ENCODE peak calls at places on chromosomes 13 and 19, in ten cellular contexts. U is GM20000, D is mesothelial cell of epicardium, K is colonic mucosa, Y is HepG2, T is adrenal gland, E is IMR-90, R is cardiac fibroblast, B is body of pancreas, A is thoracic aorta. F is an unnamed sample.

GRCh38 chr13:33372251-33372919 is 86.8 kb upstream of the STARD13 start:
- DNase-seq in R (peak), A (no peak), B (no peak), U (no peak), K (no peak), Y (no peak), T (no peak), D (no peak), E (peak), F (no peak)

GRCh38 chr13:40211586-40211968 is 454.9 kb downstream of the FOXO1 start:
- DNase-seq in E (no peak), R (no peak), A (no peak), U (no peak), Y (no peak), D (no peak), T (no peak), B (no peak), K (no peak), F (no peak)

GRCh38 chr13:107956889-107957288 is 258.4 kb downstream of the LIG4 start:
- DNase-seq in R (no peak), K (no peak), A (no peak), Y (no peak), D (no peak), B (no peak), T (no peak), U (no peak), E (no peak), F (no peak)

GRCh38 chr13:83881917-83882625 is at the start of gene SLITRK1:
- DNase-seq in Y (no peak), T (peak), R (peak), D (peak), U (peak), E (peak), K (no peak), A (no peak), B (peak), F (peak)

GRCh38 chr13:97284558-97284957 is 62.4 kb downstream of the MBNL2 start:
- DNase-seq in K (no peak), U (no peak), A (no peak), R (peak), E (peak), T (no peak), Y (no peak), D (no peak), B (no peak), F (no peak)

GRCh38 chr13:76725211-76725610 is 161.0 kb downstream of the KCTD12 start:
- DNase-seq in E (peak), D (no peak), K (no peak), B (no peak), Y (no peak), U (no peak), A (no peak), T (no peak), R (peak), F (no peak)

GRCh38 chr19:52748336-52748950 is 13.6 kb upstream of the ZNF611 start:
- DNase-seq in Y (peak), R (peak), D (no peak), U (no peak), B (no peak), T (no peak), K (no peak), A (no peak), E (peak), F (no peak)

GRCh38 chr13:87128006-87128405 is 543.2 kb upstream of the SLITRK5 start:
- DNase-seq in U (no peak), E (peak), B (no peak), D (no peak), T (no peak), R (peak), A (no peak), Y (no peak), K (no peak), F (no peak)

GRCh38 chr13:42762251-42762650 is 19.1 kb upstream of the FAM216B start:
- DNase-seq in Y (no peak), R (peak), B (no peak), T (no peak), D (no peak), E (peak), A (no peak), U (no peak), K (no peak), F (no peak)

GRCh38 chr19:18618236-18618635 is 5.6 kb downstream of the TMEM59L start:
- DNase-seq in R (no peak), E (no peak), U (no peak), D (no peak), Y (no peak), K (no peak), A (no peak), B (no peak), T (no peak), F (no peak)

GRCh38 chr19:28687296-28687695 is 525.7 kb downstream of the UQCRFS1 start:
- DNase-seq in U (no peak), K (no peak), D (no peak), A (no peak), E (no peak), R (no peak), Y (no peak), T (no peak), B (no peak), F (no peak)

GRCh38 chr13:83753912-83754624 is 128.2 kb downstream of the SLITRK1 start:
- DNase-seq in T (no peak), U (no peak), B (no peak), E (peak), Y (no peak), D (no peak), R (no peak), K (no peak), A (no peak), F (no peak)

GRCh38 chr13:77034883-77035282 is 7.9 kb upstream of the FBXL3 start:
- DNase-seq in T (no peak), E (peak), Y (no peak), R (peak), A (no peak), D (no peak), K (no peak), B (no peak), U (no peak), F (no peak)

GRCh38 chr19:801030-801860 is 4.0 kb downstream of the PTBP1 start:
- DNase-seq in R (peak), U (no peak), B (peak), A (peak), D (no peak), Y (no peak), E (no peak), T (peak), K (peak), F (no peak)

GRCh38 chr13:66106246-66106645 is 1123.9 kb downstream of the PCDH9 start:
- DNase-seq in B (no peak), U (no peak), R (no peak), E (no peak), K (no peak), D (no peak), T (no peak), Y (no peak), A (no peak), F (no peak)

GRCh38 chr13:66117573-66117972 is 1112.6 kb downstream of the PCDH9 start:
- DNase-seq in E (no peak), B (no peak), U (no peak), R (no peak), T (no peak), D (no peak), K (no peak), Y (no peak), A (no peak), F (no peak)

GRCh38 chr13:66114127-66114526 is 1116.0 kb downstream of the PCDH9 start:
- DNase-seq in E (peak), A (no peak), D (no peak), Y (no peak), K (no peak), B (no peak), U (no peak), T (no peak), R (no peak), F (no peak)

GRCh38 chr13:66111628-66112027 is 1118.5 kb downstream of the PCDH9 start:
- DNase-seq in U (no peak), B (no peak), A (no peak), R (no peak), K (no peak), T (no peak), D (no peak), Y (no peak), E (no peak), F (no peak)
- TF ChIP-seq CTCF in U (no peak), B (no peak), A (no peak), R (no peak), K (no peak), T (no peak), D (no peak), Y (no peak), E (no peak), F (no peak)

GRCh38 chr13:113860579-113861432 is 3.1 kb downstream of the GAS6 start:
- DNase-seq in D (peak), U (no peak), T (no peak), R (no peak), B (peak), K (peak), E (no peak), A (no peak), Y (no peak), F (peak)

GRCh38 chr13:113862766-113863510 is 938 bp downstream of the GAS6 start:
- DNase-seq in Y (no peak), B (peak), U (peak), R (peak), E (no peak), D (peak), A (no peak), K (peak), T (peak), F (peak)

GRCh38 chr13:113861433-113862030 is 2.3 kb downstream of the GAS6 start:
- DNase-seq in A (no peak), R (no peak), B (no peak), K (peak), Y (no peak), U (no peak), D (peak), T (no peak), E (no peak), F (peak)

GRCh38 chr13:113863511-113864302 is at the start of gene GAS6:
- DNase-seq in R (peak), U (peak), A (no peak), D (peak), K (peak), Y (no peak), E (no peak), B (peak), T (no peak), F (peak)

DNA sequence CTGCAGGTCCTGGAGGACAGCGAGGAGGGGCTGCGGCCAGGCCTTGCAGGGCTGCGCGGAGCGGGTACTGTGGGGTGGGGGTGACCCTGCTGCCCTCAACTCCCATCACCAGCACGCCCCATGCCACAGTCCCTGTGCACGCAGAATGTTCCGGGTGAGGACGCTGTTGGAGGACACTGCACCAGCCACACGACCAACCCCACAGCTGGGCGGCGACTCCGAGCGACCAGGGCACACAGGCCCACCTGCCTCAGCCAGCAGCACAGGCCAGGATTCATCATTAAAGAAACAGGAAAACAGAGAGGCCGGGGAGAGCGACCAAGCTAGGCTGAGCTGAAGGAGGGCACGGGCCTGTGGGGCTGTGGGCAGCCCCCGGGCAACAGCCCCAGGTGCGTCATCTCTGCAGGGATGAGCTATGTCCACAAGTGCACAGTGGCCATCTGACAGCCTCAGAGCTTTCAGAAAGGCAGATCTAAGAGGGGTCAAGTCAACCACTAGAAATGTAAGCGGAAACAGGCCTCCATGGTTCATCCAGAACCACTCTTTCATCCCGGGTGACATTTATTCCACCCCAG is 1.6 kb downstream of the GAS6 start:
- DNase-seq in D (peak), Y (no peak), A (no peak), U (no peak), B (no peak), R (no peak), K (peak), E (peak), T (no peak), F (peak)
- TF ChIP-seq CTCF in D (no peak), Y (no peak), A (no peak), U (no peak), B (no peak), R (no peak), K (no peak), E (no peak), T (no peak), F (no peak)

GRCh38 chr13:93233997-93234416 is 7.4 kb downstream of the GPC6 start:
- DNase-seq in Y (peak), A (no peak), R (no peak), D (no peak), E (no peak), K (no peak), U (no peak), T (no peak), B (no peak), F (no peak)
- TF ChIP-seq CTCF in Y (peak), A (no peak), R (no peak), D (no peak), E (no peak), K (no peak), U (no peak), T (no peak), B (no peak), F (peak)

DNA sequence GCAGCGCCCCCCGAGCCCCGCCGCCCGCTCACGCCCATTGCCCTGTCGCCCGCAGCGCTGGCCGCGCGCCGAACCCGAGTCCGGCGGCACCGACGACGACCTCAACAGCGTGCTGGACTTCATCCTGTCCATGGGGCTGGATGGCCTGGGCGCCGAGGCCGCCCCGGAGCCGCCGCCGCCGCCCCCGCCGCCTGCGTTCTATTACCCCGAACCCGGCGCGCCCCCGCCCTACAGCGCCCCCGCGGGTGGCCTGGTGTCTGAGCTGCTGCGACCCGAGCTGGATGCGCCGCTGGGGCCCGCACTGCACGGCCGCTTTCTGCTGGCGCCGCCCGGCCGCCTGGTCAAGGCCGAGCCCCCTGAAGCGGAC is 518 bp downstream of the KLF2 start:
- DNase-seq in K (peak), T (peak), B (no peak), E (no peak), Y (no peak), R (no peak), A (no peak), U (peak), D (no peak), F (no peak)
- TF ChIP-seq CTCF in K (no peak), T (peak), B (no peak), E (no peak), Y (no peak), R (no peak), A (no peak), U (peak), D (no peak), F (peak)

DNA sequence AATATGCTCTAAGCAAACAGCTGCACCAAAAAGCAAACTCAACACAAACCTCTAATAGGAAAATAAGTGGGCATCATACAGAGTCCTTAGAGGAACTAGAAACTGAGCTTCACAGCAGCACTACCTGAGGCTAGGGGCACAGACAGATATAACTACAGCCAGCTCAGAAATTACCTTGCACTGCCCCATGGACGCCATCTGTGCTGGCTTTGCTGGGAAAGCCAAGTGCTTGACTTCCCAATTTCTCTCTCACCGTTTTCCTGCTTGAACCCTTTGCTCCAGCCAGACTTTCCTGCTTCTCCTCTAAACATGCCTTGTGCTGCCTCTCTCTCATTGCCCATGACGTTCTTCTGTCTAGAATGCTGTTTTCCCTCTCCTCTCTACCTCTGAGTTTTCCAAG is 29.3 kb downstream of the MTUS2 start:
- DNase-seq in T (no peak), Y (no peak), A (no peak), E (no peak), U (no peak), D (no peak), B (no peak), R (no peak), K (no peak), F (no peak)
- TF ChIP-seq CTCF in T (no peak), Y (no peak), A (no peak), E (no peak), U (no peak), D (no peak), B (no peak), R (no peak), K (no peak), F (no peak)

DNA sequence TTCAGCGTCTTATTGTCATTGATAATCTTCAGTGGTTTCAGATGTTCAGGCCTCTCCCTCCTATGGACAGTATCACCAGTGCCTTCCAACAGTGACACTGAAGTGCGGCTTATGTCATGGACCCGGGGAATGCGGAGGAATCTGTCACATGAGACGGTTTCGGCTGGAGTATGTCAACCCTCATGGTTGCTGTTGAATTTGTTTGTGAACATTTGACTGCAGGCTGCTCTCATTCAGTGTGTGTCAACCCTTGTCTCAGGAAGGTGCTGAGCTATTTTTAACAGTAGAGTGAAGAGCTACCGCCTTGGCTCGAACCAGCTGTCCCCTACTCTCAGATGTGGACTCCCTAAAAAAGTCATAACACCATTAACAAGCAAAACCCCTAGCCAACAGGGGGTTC is 138.8 kb upstream of the RNF113B start:
- DNase-seq in D (no peak), K (no peak), R (no peak), A (no peak), E (no peak), T (no peak), U (no peak), Y (no peak), B (no peak), F (no peak)
- TF ChIP-seq CTCF in D (no peak), K (no peak), R (no peak), A (no peak), E (no peak), T (no peak), U (no peak), Y (no peak), B (no peak), F (no peak)

F was measured in type B pancreatic cell.